ENCODE peak calls at places on chromosomes 7 and 10, in seven cellular contexts. Q, N, C, J, L, I and A are unnamed samples.

GRCh38 chr10:59624951-59625350 is 84.7 kb downstream of the SLC16A9 start:
- DNase-seq in J (no peak), C (no peak), N (no peak), L (no peak), Q (no peak), I (no peak), A (no peak)

GRCh38 chr7:135428011-135428410 is 81.9 kb downstream of the CNOT4 start:
- DNase-seq in L (no peak), C (no peak), J (no peak), N (no peak), I (no peak), Q (no peak), A (peak)

GRCh38 chr7:21113609-21114416 is 314.1 kb upstream of the SP4 start:
- DNase-seq in N (no peak), Q (no peak), J (no peak), C (no peak), L (no peak), I (no peak), A (no peak)

GRCh38 chr10:1556496-1556895 is 180.8 kb downstream of the ADARB2 start:
- DNase-seq in I (no peak), C (no peak), J (no peak), N (no peak), L (no peak), Q (no peak), A (no peak)

GRCh38 chr10:110780704-110781103 is 91.0 kb upstream of the PDCD4 start:
- DNase-seq in N (no peak), L (no peak), C (no peak), I (no peak), J (no peak), Q (no peak), A (no peak)

GRCh38 chr10:3763852-3764625 is 21.0 kb downstream of the KLF6 start:
- DNase-seq in N (peak), I (no peak), L (no peak), C (no peak), Q (no peak), J (no peak), A (no peak)

GRCh38 chr7:37942934-37943610 is 22.6 kb downstream of the EPDR1 start:
- DNase-seq in J (no peak), C (no peak), I (no peak), Q (no peak), N (no peak), L (peak), A (peak)

GRCh38 chr10:128721851-128722250 is 595.6 kb upstream of the MKI67 start:
- DNase-seq in L (no peak), C (no peak), Q (no peak), I (no peak), N (no peak), J (no peak), A (no peak)

GRCh38 chr7:84841809-84842208 is 345.0 kb downstream of the SEMA3D start:
- DNase-seq in N (no peak), C (no peak), L (no peak), J (no peak), Q (no peak), I (no peak), A (no peak)

GRCh38 chr10:132185601-132186487 is 904 bp upstream of the DPYSL4 start:
- DNase-seq in I (no peak), J (no peak), C (no peak), Q (peak), L (peak), N (peak), A (peak)

GRCh38 chr10:104582604-104582951 is 58.5 kb upstream of the SORCS3 start:
- DNase-seq in L (no peak), C (no peak), J (no peak), Q (no peak), I (no peak), N (peak), A (no peak)

GRCh38 chr10:109773818-109774440 is 149.4 kb downstream of the XPNPEP1 start:
- DNase-seq in J (no peak), L (no peak), C (no peak), I (peak), Q (no peak), N (peak), A (peak)

GRCh38 chr7:101517304-101517703 is 111.8 kb downstream of the MYL10 start:
- DNase-seq in C (no peak), Q (no peak), N (no peak), L (no peak), J (no peak), I (no peak), A (no peak)

GRCh38 chr7:23418046-23418445 is 52.2 kb downstream of the IGF2BP3 start:
- DNase-seq in I (no peak), L (no peak), Q (no peak), C (no peak), J (no peak), N (peak), A (no peak)

GRCh38 chr10:525565-526315 is 163.7 kb downstream of the DIP2C start:
- DNase-seq in N (no peak), L (no peak), Q (no peak), I (no peak), C (no peak), J (no peak), A (no peak)

GRCh38 chr7:127745445-127745844 is 93.5 kb downstream of the SND1 start:
- DNase-seq in I (no peak), C (no peak), L (no peak), N (peak), Q (no peak), J (no peak), A (no peak)

GRCh38 chr7:152636436-152636835 is 39.5 kb downstream of the XRCC2 start:
- DNase-seq in C (no peak), J (no peak), L (no peak), I (no peak), Q (no peak), N (no peak), A (no peak)

GRCh38 chr7:75885011-75885410 is 6.2 kb downstream of the RHBDD2 start:
- DNase-seq in C (no peak), Q (no peak), N (no peak), L (no peak), I (no peak), J (no peak), A (no peak)

GRCh38 chr10:119713744-119714483 is 11.9 kb upstream of the INPP5F start:
- DNase-seq in L (no peak), Q (no peak), C (no peak), I (no peak), J (no peak), N (no peak), A (no peak)

GRCh38 chr10:85967594-85967993 is 399.0 kb downstream of the GRID1 start:
- DNase-seq in Q (no peak), J (no peak), C (no peak), N (peak), L (no peak), I (no peak), A (no peak)

GRCh38 chr10:114815751-114816150 is 5.8 kb upstream of the FHIP2A start:
- DNase-seq in L (no peak), N (peak), Q (no peak), I (no peak), J (no peak), C (no peak), A (no peak)

GRCh38 chr10:18279202-18279601 is 139.0 kb downstream of the CACNB2 start:
- DNase-seq in L (no peak), Q (no peak), J (no peak), N (peak), I (no peak), C (no peak), A (no peak)